ENCODE peak calls at places on chromosomes 13 and 19, in nine cellular contexts. Q is pancreas; K is breast epithelium; R is bronchial epithelial cell; B is fibroblast of lung; I is choroid plexus epithelial cell; J is glutamatergic neuron; G is CD8-positive, alpha-beta T cell; X is keratinocyte. N is an unnamed sample.

GRCh38 chr13:50140742-50141659 is 125.8 kb downstream of the KCNRG start:
- DNase-seq in Q (no peak), K (no peak), R (no peak), B (no peak), I (peak), J (no peak), G (no peak), X (no peak), N (no peak)

GRCh38 chr13:33490461-33491327 is 205.1 kb upstream of the STARD13 start:
- DNase-seq in Q (no peak), K (no peak), R (no peak), B (no peak), I (peak), J (peak), G (no peak), X (no peak), N (no peak)

GRCh38 chr19:45095496-45096413 is 2.8 kb downstream of the PPP1R37 start:
- DNase-seq in Q (no peak), K (no peak), R (no peak), B (no peak), I (no peak), J (no peak), G (no peak), X (no peak), N (no peak)

GRCh38 chr13:48131481-48131992 is 36.6 kb upstream of the MED4 start:
- DNase-seq in Q (no peak), K (no peak), R (peak), B (peak), I (peak), J (no peak), G (no peak), X (no peak), N (no peak)

GRCh38 chr13:36211567-36211966 is 2.8 kb downstream of the SOHLH2 start:
- DNase-seq in Q (no peak), K (no peak), R (no peak), B (no peak), I (peak), J (no peak), G (no peak), X (no peak), N (no peak)

GRCh38 chr13:98795220-98795619 is 42.7 kb upstream of the SLC15A1 start:
- DNase-seq in Q (no peak), K (no peak), R (no peak), B (no peak), I (no peak), J (no peak), G (no peak), X (no peak), N (no peak)

GRCh38 chr19:41734585-41734984 is 20.7 kb upstream of the CEACAM6 start:
- DNase-seq in Q (no peak), K (no peak), R (peak), B (no peak), I (no peak), J (no peak), G (no peak), X (no peak), N (no peak)

GRCh38 chr13:113561417-113562084 is 23.0 kb upstream of the TFDP1 start:
- DNase-seq in Q (no peak), K (peak), R (no peak), B (no peak), I (no peak), J (no peak), G (no peak), X (no peak), N (no peak)

GRCh38 chr19:54096642-54097106 is 3.9 kb downstream of the OSCAR start:
- DNase-seq in Q (no peak), K (no peak), R (peak), B (peak), I (peak), J (no peak), G (peak), X (no peak), N (peak)
- TF ChIP-seq CTCF in Q (no peak), K (no peak), R (peak), B (peak), I (peak), J (no peak), G (no peak), X (peak), N (peak)

GRCh38 chr19:49073514-49074378 is 1.2 kb upstream of the KCNA7 start:
- DNase-seq in Q (no peak), K (no peak), R (no peak), B (no peak), I (no peak), J (peak), G (no peak), X (no peak), N (no peak)
- TF ChIP-seq CTCF in Q (no peak), K (no peak), R (peak), B (peak), I (peak), J (no peak), G (no peak), X (peak), N (peak)

GRCh38 chr19:40585677-40586422 is 9.2 kb downstream of the SHKBP1 start:
- DNase-seq in Q (no peak), K (no peak), R (peak), B (peak), I (peak), J (no peak), G (no peak), X (no peak), N (peak)

GRCh38 chr19:40585241-40585640 is 8.6 kb downstream of the SHKBP1 start:
- DNase-seq in Q (no peak), K (no peak), R (peak), B (no peak), I (no peak), J (no peak), G (no peak), X (no peak), N (no peak)

GRCh38 chr19:40583283-40583682 is 6.6 kb downstream of the SHKBP1 start:
- DNase-seq in Q (no peak), K (no peak), R (no peak), B (no peak), I (no peak), J (no peak), G (no peak), X (no peak), N (no peak)

GRCh38 chr19:40582467-40582866 is 5.8 kb downstream of the SHKBP1 start:
- DNase-seq in Q (no peak), K (no peak), R (no peak), B (no peak), I (no peak), J (no peak), G (no peak), X (no peak), N (no peak)

DNA sequence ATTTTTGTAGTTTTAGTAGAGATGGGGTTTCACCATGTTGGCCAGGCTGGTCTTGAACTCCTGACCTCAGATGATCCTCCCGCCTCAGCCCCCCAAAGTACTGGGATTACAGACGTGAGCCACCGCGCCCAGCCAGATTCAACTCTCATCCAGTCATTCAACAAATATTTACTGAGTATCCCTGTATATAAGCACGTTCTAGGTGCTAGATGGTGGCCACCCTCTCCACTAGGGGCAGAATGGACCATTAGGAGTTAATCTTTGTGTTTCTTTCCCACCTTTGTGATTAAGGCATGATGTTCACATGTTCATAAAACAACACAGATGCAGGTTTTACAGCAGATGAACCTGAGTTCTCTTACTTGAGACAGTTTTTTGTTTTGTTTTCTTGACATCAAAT is 7.3 kb downstream of the SHKBP1 start:
- DNase-seq in Q (no peak), K (no peak), R (peak), B (no peak), I (no peak), J (no peak), G (no peak), X (no peak), N (no peak)
- TF ChIP-seq CTCF in Q (no peak), K (no peak), R (peak), B (peak), I (peak), J (peak), G (no peak), X (no peak), N (peak)

GRCh38 chr19:1055028-1055425 is 11.9 kb upstream of the ARHGAP45 start:
- DNase-seq in Q (no peak), K (no peak), R (no peak), B (no peak), I (no peak), J (no peak), G (no peak), X (no peak), N (no peak)

GRCh38 chr19:1058112-1058511 is 8.9 kb upstream of the ARHGAP45 start:
- DNase-seq in Q (no peak), K (no peak), R (no peak), B (no peak), I (no peak), J (no peak), G (no peak), X (no peak), N (no peak)

GRCh38 chr19:1055886-1056620 is 10.9 kb upstream of the ARHGAP45 start:
- DNase-seq in Q (no peak), K (no peak), R (no peak), B (no peak), I (no peak), J (no peak), G (no peak), X (no peak), N (no peak)

GRCh38 chr19:1054102-1055027 is 12.6 kb upstream of the ARHGAP45 start:
- DNase-seq in Q (no peak), K (no peak), R (no peak), B (no peak), I (no peak), J (no peak), G (no peak), X (no peak), N (no peak)

DNA sequence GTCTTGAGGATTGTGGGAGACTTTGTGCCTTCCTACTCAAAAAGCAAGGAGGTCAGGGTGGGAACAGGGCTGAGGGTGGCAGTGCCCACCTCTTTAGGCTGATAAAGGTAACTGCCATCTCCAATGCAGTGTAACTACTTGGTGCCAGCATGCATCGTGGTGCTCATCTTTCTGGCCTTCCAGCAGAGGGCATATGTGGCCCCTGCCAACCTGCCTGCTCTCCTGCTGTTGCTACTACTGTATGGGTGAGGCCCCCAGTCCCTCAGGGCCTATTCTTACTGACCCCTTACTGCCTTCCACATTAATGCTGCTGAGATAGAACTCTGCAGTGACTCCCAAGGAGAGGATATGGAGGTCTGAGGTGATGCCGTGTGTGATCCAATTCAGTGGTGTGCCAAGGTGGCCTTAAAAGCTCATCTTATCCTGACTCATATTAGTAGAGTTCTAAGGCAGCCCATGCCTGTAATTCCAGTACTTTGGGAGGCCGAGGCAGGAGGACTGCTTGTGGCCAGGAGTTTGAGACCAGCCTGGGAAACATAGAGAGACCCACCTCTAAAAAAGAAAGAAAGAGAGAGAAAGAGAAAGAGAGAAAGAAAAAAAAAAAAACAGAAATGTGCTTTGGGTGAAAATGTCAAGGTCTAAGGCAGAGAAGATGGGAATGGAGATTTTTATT is 9.6 kb upstream of the ARHGAP45 start:
- DNase-seq in Q (no peak), K (no peak), R (peak), B (peak), I (peak), J (no peak), G (peak), X (no peak), N (peak)
- TF ChIP-seq CTCF in Q (no peak), K (no peak), R (no peak), B (no peak), I (no peak), J (no peak), G (no peak), X (no peak), N (no peak)

DNA sequence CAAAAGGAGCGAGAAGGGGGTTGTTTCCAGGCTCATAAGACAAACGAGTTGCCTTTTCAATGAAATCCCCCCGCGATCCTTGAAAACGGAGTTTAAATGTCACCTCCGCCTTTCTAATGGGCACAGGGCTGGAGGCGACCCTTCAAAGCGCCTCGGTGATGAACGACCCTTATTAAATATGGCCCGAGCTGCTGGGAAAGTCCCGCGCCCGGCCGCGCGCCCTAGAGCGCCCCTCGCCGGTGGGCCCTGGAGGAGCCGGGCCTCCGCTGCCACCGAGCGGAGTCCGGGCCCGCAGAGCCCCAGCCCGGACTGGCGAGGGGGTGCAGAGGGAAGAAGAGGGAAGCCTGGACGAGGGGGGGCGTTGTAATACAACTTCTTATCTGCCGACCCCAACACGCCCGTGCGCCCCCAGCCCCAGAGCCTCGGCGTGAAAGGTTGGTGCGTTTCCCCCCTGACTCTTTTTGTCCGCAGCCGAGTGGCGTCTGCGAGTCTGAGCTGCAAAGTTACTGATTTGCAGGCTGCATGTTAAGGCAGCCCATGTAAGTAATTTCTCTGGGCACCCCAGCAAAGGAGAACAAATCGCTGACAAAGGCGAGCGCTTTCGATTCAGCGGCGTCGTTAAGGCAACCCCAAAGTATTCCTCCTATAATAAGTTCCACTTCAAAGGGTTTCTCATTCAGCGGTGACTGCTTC is 11.9 kb downstream of the ZIC5 start:
- DNase-seq in Q (no peak), K (no peak), R (no peak), B (no peak), I (peak), J (no peak), G (no peak), X (no peak), N (peak)
- TF ChIP-seq CTCF in Q (no peak), K (no peak), R (no peak), B (no peak), I (no peak), J (peak), G (no peak), X (no peak), N (no peak)